ENCODE peak calls at places on chromosomes 7 and 10, in eight cellular contexts. T, G, B, Z, S, P, F and Y are unnamed samples.

GRCh38 chr7:83851551-83851950 is 202.6 kb upstream of the SEMA3E start:
- DNase-seq in T (no peak), P (no peak), F (no peak), B (no peak), S (no peak), G (no peak), Z (no peak), Y (no peak)

GRCh38 chr7:2481195-2481594 is 5.0 kb upstream of the GRIFIN start:
- DNase-seq in G (no peak), S (no peak), Z (no peak), F (no peak), T (no peak), P (no peak), B (no peak), Y (no peak)

GRCh38 chr7:99098824-99099498 is 44.9 kb downstream of the SMURF1 start:
- DNase-seq in T (peak; percentile 26), P (no peak), F (no peak), Z (peak; percentile 86), G (peak; percentile 67), S (no peak), B (no peak), Y (peak; percentile 56)

GRCh38 chr7:44634839-44635591 is 28.6 kb downstream of the OGDH start:
- DNase-seq in Z (no peak), G (peak; percentile 79), P (no peak), S (no peak), F (no peak), T (no peak), B (no peak), Y (no peak)

GRCh38 chr10:78700413-78700812 is 368.4 kb upstream of the ZMIZ1 start:
- DNase-seq in T (no peak), Z (no peak), S (no peak), F (no peak), G (peak; percentile 53), P (no peak), B (no peak), Y (peak; percentile 98)

GRCh38 chr10:84432891-84433290 is 104.5 kb downstream of the CCSER2 start:
- DNase-seq in T (no peak), Z (no peak), S (no peak), B (no peak), G (no peak), P (no peak), F (no peak), Y (peak; percentile 19)

GRCh38 chr7:150974468-150975391 is 3.4 kb downstream of the KCNH2 start:
- DNase-seq in P (peak; percentile 82), Z (peak; percentile 54), S (peak; percentile 92), T (peak; percentile 43), F (peak; percentile 93), G (peak; percentile 72), B (peak; percentile 71), Y (peak; percentile 36)

GRCh38 chr7:134844200-134844599 is 64.8 kb downstream of the CALD1 start:
- DNase-seq in F (no peak), P (no peak), Z (no peak), T (no peak), S (no peak), B (no peak), G (no peak), Y (peak; percentile 67)

GRCh38 chr10:1316107-1316805 is 260.1 kb downstream of the WDR37 start:
- DNase-seq in T (no peak), P (no peak), G (no peak), S (no peak), B (no peak), Z (no peak), F (no peak), Y (no peak)

GRCh38 chr10:14459670-14460069 is 128.9 kb upstream of the FRMD4A start:
- DNase-seq in S (no peak), B (no peak), P (no peak), T (no peak), F (no peak), G (no peak), Z (no peak), Y (no peak)

GRCh38 chr7:44280636-44280992 is 44.8 kb downstream of the CAMK2B start:
- DNase-seq in Z (no peak), T (no peak), B (no peak), P (peak; percentile 22), F (no peak), G (no peak), S (no peak), Y (no peak)

GRCh38 chr10:13815766-13816165 is 229.0 kb downstream of the PRPF18 start:
- DNase-seq in F (no peak), P (no peak), B (no peak), T (no peak), G (no peak), Z (no peak), S (no peak), Y (peak; percentile 46)

GRCh38 chr7:129401228-129401967 is 32.8 kb upstream of the STRIP2 start:
- DNase-seq in B (no peak), Z (no peak), S (no peak), G (peak; percentile 9), T (no peak), P (no peak), F (peak; percentile 14), Y (peak; percentile 81)

GRCh38 chr10:18418579-18419210 is 232.7 kb downstream of the NSUN6 start:
- DNase-seq in B (no peak), S (no peak), G (no peak), T (no peak), F (no peak), Z (no peak), P (no peak), Y (no peak)

GRCh38 chr7:6232130-6232529 is 40.3 kb downstream of the CYTH3 start:
- DNase-seq in Z (no peak), S (no peak), B (no peak), P (no peak), G (no peak), T (no peak), F (no peak), Y (no peak)

GRCh38 chr7:68321076-68321639 is 1277.1 kb upstream of the AUTS2 start:
- DNase-seq in Z (no peak), S (no peak), G (peak; percentile 18), B (peak; percentile 9), T (no peak), F (peak; percentile 95), P (peak; percentile 50), Y (peak; percentile 11)

GRCh38 chr10:69633673-69634635 is 3.9 kb downstream of the FAM241B start:
- DNase-seq in Z (no peak), T (no peak), G (no peak), P (no peak), S (no peak), F (no peak), B (no peak), Y (no peak)

GRCh38 chr7:157528785-157529341 is 192.1 kb downstream of the DNAJB6 start:
- DNase-seq in B (no peak), P (no peak), T (no peak), G (no peak), F (no peak), S (no peak), Z (no peak), Y (no peak)

DNA sequence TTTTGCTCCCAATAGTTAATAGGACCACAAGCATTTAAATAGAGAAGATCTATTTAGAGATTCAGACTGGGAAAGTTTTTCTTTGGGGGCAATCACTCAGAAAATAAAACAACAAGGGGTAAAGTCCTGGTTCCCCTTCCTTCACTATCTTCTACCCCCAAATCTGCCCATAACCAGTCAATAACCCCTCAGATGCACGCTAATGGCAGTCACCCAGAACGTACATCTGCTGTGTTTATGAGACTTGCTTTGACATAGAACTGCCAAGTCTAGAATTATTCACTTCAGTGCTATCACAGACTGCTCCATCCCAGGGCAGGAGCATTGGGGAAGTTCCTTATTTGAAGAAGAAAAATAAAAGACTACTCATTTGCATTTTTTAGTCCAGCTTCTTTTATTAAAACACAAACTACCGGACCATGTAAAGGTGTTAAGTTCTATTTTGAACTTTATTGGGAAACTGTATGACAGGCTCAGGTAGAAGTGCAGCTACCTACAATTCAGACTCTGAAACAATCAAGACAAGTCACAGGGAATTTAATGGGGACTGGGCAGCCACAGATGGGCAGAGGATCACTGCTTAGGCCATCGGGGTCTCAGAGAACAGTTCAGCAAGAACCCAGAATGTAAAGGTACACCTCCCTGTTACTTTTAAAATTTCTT is 38.4 kb downstream of the ANK3 start:
- DNase-seq in B (no peak), G (no peak), F (no peak), T (no peak), P (no peak), S (peak; percentile 1), Z (no peak), Y (no peak)
- TF ChIP-seq EZH2phosphoT487 in B (no peak), G (no peak), F (no peak), T (no peak), P (no peak), S (no peak), Z (no peak), Y (no peak)

DNA sequence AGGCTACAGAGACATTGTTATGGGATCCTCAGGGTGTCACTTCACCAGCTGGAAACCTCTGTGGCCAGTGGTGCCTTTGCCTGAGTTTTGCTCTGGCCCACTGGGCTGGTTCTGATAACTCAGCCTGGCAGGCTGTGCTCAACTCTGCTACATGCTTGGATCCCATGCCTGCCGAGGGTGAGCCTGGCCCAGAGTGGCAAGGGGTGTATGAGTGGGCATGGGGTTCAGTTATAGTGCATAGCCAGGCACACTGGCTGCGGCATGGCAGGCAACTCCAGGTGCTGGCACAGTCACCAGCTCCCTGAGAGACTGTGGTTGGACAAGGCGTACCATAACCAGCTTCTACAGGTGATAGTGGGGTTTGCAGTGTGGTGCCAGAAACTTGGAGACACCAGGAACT is 107.0 kb upstream of the PCDH15 start:
- DNase-seq in F (no peak), S (no peak), G (no peak), B (no peak), Z (no peak), P (no peak), T (no peak), Y (no peak)
- TF ChIP-seq EZH2phosphoT487 in F (no peak), S (no peak), G (no peak), B (no peak), Z (no peak), P (no peak), T (no peak), Y (no peak)

GRCh38 chr10:43211431-43212042 is 55.3 kb downstream of the RASGEF1A start:
- DNase-seq in G (no peak), S (no peak), T (no peak), P (no peak), Z (no peak), B (no peak), F (no peak), Y (no peak)
- TF ChIP-seq EZH2phosphoT487 in G (no peak), S (no peak), T (no peak), P (no peak), Z (no peak), B (no peak), F (no peak), Y (no peak)

GRCh38 chr10:24885551-24885950 is 66.9 kb downstream of the PRTFDC1 start:
- DNase-seq in G (no peak), S (no peak), P (no peak), T (no peak), Z (no peak), F (no peak), B (no peak), Y (no peak)

GRCh38 chr10:24886281-24886680 is 66.1 kb downstream of the PRTFDC1 start:
- DNase-seq in B (no peak), T (no peak), P (no peak), F (no peak), G (no peak), Z (no peak), S (no peak), Y (peak; percentile 44)

GRCh38 chr10:24884793-24885192 is 67.6 kb downstream of the PRTFDC1 start:
- DNase-seq in Z (peak; percentile 42), G (no peak), B (no peak), P (no peak), F (no peak), T (no peak), S (no peak), Y (no peak)

GRCh38 chr10:24884316-24884715 is 68.1 kb downstream of the PRTFDC1 start:
- DNase-seq in T (no peak), G (no peak), Z (no peak), F (no peak), S (no peak), P (no peak), B (no peak), Y (no peak)

GRCh38 chr10:24882047-24882698 is 70.2 kb downstream of the PRTFDC1 start:
- DNase-seq in G (no peak), T (no peak), P (no peak), Z (no peak), F (no peak), S (no peak), B (no peak), Y (no peak)
- TF ChIP-seq EZH2phosphoT487 in G (no peak), T (no peak), P (no peak), Z (no peak), F (no peak), S (no peak), B (no peak), Y (no peak)